ENCODE peak calls at places on chromosomes 16 and 17, in nine cellular contexts. Q is endothelial cell, S is kidney epithelial cell, X is AG09319, L is HL-60, A is astrocyte of the cerebellum, Y is neural progenitor cell, E is DND-41, K is fibroblast of mammary gland. Z is an unnamed sample.

GRCh38 chr17:1746975-1747543 is 4.4 kb downstream of the SERPINF2 start:
- DNase-seq in Q (peak), S (no peak), X (no peak), L (no peak), A (no peak), Y (no peak), E (no peak), K (peak), Z (no peak)

GRCh38 chr16:77467929-77468328 is 33.1 kb upstream of the ADAMTS18 start:
- DNase-seq in Q (no peak), S (no peak), X (no peak), L (no peak), A (no peak), Y (no peak), E (no peak), K (no peak), Z (no peak)

GRCh38 chr16:11624645-11625607 is 38.2 kb upstream of the LITAF start:
- DNase-seq in Q (no peak), S (no peak), X (no peak), L (no peak), A (no peak), Y (no peak), E (no peak), K (peak), Z (no peak)

GRCh38 chr17:2178798-2179505 is 124.0 kb downstream of the HIC1 start:
- DNase-seq in Q (no peak), S (no peak), X (no peak), L (no peak), A (no peak), Y (no peak), E (no peak), K (no peak), Z (no peak)

GRCh38 chr17:42748202-42748905 is 3.5 kb upstream of the EZH1 start:
- DNase-seq in Q (no peak), S (no peak), X (no peak), L (no peak), A (no peak), Y (no peak), E (no peak), K (no peak), Z (no peak)

GRCh38 chr16:3819741-3820724 is 60.5 kb downstream of the CREBBP start:
- DNase-seq in Q (no peak), S (peak), X (peak), L (no peak), A (peak), Y (no peak), E (peak), K (peak), Z (no peak)

GRCh38 chr17:49595980-49596379 is 20.3 kb downstream of the NXPH3 start:
- DNase-seq in Q (no peak), S (no peak), X (no peak), L (no peak), A (no peak), Y (no peak), E (no peak), K (no peak), Z (no peak)

GRCh38 chr17:42891539-42892152 is 9.0 kb upstream of the G6PC1 start:
- DNase-seq in Q (no peak), S (no peak), X (no peak), L (no peak), A (no peak), Y (peak), E (no peak), K (no peak), Z (no peak)

GRCh38 chr16:88383401-88384221 is 852 bp downstream of the ZNF469 start:
- DNase-seq in Q (no peak), S (no peak), X (peak), L (no peak), A (no peak), Y (peak), E (no peak), K (peak), Z (peak)

GRCh38 chr17:57924677-57925076 is 30.5 kb downstream of the CUEDC1 start:
- DNase-seq in Q (no peak), S (no peak), X (no peak), L (no peak), A (no peak), Y (no peak), E (no peak), K (no peak), Z (no peak)

GRCh38 chr16:2473999-2474876 is 689 bp upstream of the TBC1D24 start:
- DNase-seq in Q (peak), S (no peak), X (no peak), L (peak), A (no peak), Y (peak), E (peak), K (no peak), Z (peak)

GRCh38 chr16:89300976-89301360 is 83.5 kb downstream of the ZNF778 start:
- DNase-seq in Q (no peak), S (no peak), X (no peak), L (no peak), A (no peak), Y (no peak), E (no peak), K (no peak), Z (no peak)

GRCh38 chr16:19118938-19119431 is 5.2 kb downstream of the ITPRIPL2 start:
- DNase-seq in Q (no peak), S (peak), X (no peak), L (peak), A (peak), Y (no peak), E (no peak), K (peak), Z (no peak)

GRCh38 chr16:47037746-47038458 is 64.4 kb upstream of the DNAJA2 start:
- DNase-seq in Q (peak), S (no peak), X (peak), L (peak), A (peak), Y (peak), E (peak), K (peak), Z (peak)

GRCh38 chr17:49849711-49850610 is 2.1 kb upstream of the TAC4 start:
- DNase-seq in Q (no peak), S (no peak), X (no peak), L (no peak), A (no peak), Y (no peak), E (no peak), K (no peak), Z (no peak)

GRCh38 chr17:75771334-75772281 is 6.6 kb upstream of the GALK1 start:
- DNase-seq in Q (no peak), S (no peak), X (no peak), L (no peak), A (no peak), Y (no peak), E (no peak), K (peak), Z (no peak)

GRCh38 chr16:10937068-10937859 is 5.0 kb downstream of the DEXI start:
- DNase-seq in Q (no peak), S (no peak), X (no peak), L (no peak), A (no peak), Y (no peak), E (no peak), K (no peak), Z (no peak)

GRCh38 chr17:27607692-27608091 is 23.3 kb upstream of the LGALS9 start:
- DNase-seq in Q (no peak), S (no peak), X (no peak), L (no peak), A (no peak), Y (no peak), E (no peak), K (no peak), Z (no peak)

GRCh38 chr17:73480740-73481139 is 163.5 kb downstream of the SDK2 start:
- DNase-seq in Q (no peak), S (no peak), X (no peak), L (no peak), A (no peak), Y (no peak), E (no peak), K (no peak), Z (no peak)

GRCh38 chr17:68197091-68197996 is 50.5 kb upstream of the AMZ2 start:
- DNase-seq in Q (peak), S (no peak), X (no peak), L (no peak), A (no peak), Y (peak), E (no peak), K (no peak), Z (peak)

GRCh38 chr17:66485272-66485947 is 183.0 kb downstream of the PRKCA start:
- DNase-seq in Q (no peak), S (no peak), X (no peak), L (no peak), A (no peak), Y (no peak), E (no peak), K (no peak), Z (no peak)

GRCh38 chr17:29579866-29580771 is 9.3 kb downstream of the GIT1 start:
- DNase-seq in Q (peak), S (no peak), X (peak), L (peak), A (no peak), Y (peak), E (peak), K (peak), Z (peak)

GRCh38 chr17:17028059-17028877 is 14.0 kb upstream of the MPRIP start:
- DNase-seq in Q (no peak), S (peak), X (no peak), L (no peak), A (no peak), Y (peak), E (no peak), K (peak), Z (peak)

GRCh38 chr17:42971589-42971988 is 7.3 kb upstream of the AARSD1 start:
- DNase-seq in Q (no peak), S (no peak), X (no peak), L (no peak), A (no peak), Y (no peak), E (no peak), K (no peak), Z (no peak)

GRCh38 chr16:10123141-10123540 is 59.1 kb downstream of the GRIN2A start:
- DNase-seq in Q (no peak), S (no peak), X (no peak), L (no peak), A (no peak), Y (no peak), E (no peak), K (peak), Z (no peak)

GRCh38 chr17:31092475-31093064 is 2.2 kb upstream of the NF1 start:
- DNase-seq in Q (no peak), S (no peak), X (no peak), L (no peak), A (no peak), Y (no peak), E (no peak), K (no peak), Z (no peak)

GRCh38 chr16:73057369-73058210 is 9.7 kb upstream of the ZFHX3 start:
- DNase-seq in Q (peak), S (no peak), X (no peak), L (no peak), A (no peak), Y (peak), E (peak), K (no peak), Z (peak)

GRCh38 chr16:57609541-57610401 is 18.7 kb upstream of the ADGRG1 start:
- DNase-seq in Q (no peak), S (no peak), X (no peak), L (no peak), A (no peak), Y (no peak), E (peak), K (no peak), Z (no peak)

GRCh38 chr17:57868007-57868774 is 18.3 kb upstream of the MRPS23 start:
- DNase-seq in Q (no peak), S (no peak), X (peak), L (peak), A (peak), Y (peak), E (peak), K (peak), Z (peak)

DNA sequence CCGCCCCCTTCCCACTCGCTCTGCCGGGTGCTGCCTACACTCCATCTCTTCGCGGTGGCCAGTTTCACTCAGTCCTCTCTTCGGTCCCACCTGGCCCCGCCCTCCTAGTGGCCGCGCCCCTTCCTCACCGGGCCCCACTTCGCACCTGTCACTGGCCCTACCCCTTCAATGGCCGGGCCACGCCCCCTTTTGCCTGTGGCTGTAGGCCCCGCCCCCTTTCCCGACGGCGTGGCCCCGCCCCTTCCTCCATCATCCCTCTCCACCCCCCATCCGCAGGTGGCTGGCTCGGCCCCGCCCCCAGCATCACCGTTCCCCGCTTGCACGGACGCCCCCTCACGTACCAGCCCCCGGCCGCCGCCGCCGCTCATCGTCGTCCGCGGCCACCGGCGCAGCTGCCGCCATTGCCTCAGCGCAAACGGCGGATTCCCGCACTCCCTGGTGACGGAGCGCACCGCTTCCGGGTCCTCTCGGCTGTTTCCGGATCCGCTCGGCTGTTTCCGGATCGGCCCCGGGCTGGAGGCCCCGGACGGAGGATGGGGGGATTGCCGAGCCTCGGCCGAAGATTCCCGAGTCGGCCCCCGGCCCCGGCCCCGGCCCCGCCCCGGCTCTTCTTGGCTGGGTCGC is at the start of gene RABEP2:
- DNase-seq in Q (peak), S (no peak), X (peak), L (peak), A (peak), Y (peak), E (peak), K (peak), Z (peak)
- TF ChIP-seq CTCF in Q (no peak), S (no peak), X (no peak), L (no peak), A (no peak), Y (no peak), E (no peak), K (no peak), Z (no peak)

GRCh38 chr16:28193530-28194423 is 18.0 kb downstream of the XPO6 start:
- DNase-seq in Q (no peak), S (peak), X (peak), L (no peak), A (peak), Y (no peak), E (no peak), K (peak), Z (no peak)
- TF ChIP-seq CTCF in Q (no peak), S (no peak), X (no peak), L (no peak), A (no peak), Y (no peak), E (no peak), K (no peak), Z (no peak)

GRCh38 chr16:82801361-82801760 is 174.6 kb downstream of the CDH13 start:
- DNase-seq in Q (no peak), S (peak), X (no peak), L (no peak), A (no peak), Y (no peak), E (no peak), K (peak), Z (no peak)

GRCh38 chr16:82793550-82794244 is 166.9 kb downstream of the CDH13 start:
- DNase-seq in Q (no peak), S (no peak), X (no peak), L (no peak), A (no peak), Y (peak), E (no peak), K (peak), Z (no peak)

GRCh38 chr16:82792704-82793103 is 165.9 kb downstream of the CDH13 start:
- DNase-seq in Q (no peak), S (no peak), X (no peak), L (no peak), A (no peak), Y (no peak), E (no peak), K (no peak), Z (no peak)

GRCh38 chr16:82796047-82796446 is 169.3 kb downstream of the CDH13 start:
- DNase-seq in Q (no peak), S (no peak), X (no peak), L (no peak), A (no peak), Y (no peak), E (no peak), K (no peak), Z (no peak)
- TF ChIP-seq CTCF in Q (no peak), S (no peak), X (no peak), L (no peak), A (no peak), Y (peak), E (no peak), K (no peak), Z (no peak)

GRCh38 chr17:79188048-79188447 is 113.4 kb downstream of the ENGASE start:
- DNase-seq in Q (peak), S (no peak), X (no peak), L (no peak), A (no peak), Y (peak), E (no peak), K (no peak), Z (peak)
- TF ChIP-seq CTCF in Q (peak), S (peak), X (peak), L (peak), A (peak), Y (peak), E (peak), K (peak), Z (peak)

DNA sequence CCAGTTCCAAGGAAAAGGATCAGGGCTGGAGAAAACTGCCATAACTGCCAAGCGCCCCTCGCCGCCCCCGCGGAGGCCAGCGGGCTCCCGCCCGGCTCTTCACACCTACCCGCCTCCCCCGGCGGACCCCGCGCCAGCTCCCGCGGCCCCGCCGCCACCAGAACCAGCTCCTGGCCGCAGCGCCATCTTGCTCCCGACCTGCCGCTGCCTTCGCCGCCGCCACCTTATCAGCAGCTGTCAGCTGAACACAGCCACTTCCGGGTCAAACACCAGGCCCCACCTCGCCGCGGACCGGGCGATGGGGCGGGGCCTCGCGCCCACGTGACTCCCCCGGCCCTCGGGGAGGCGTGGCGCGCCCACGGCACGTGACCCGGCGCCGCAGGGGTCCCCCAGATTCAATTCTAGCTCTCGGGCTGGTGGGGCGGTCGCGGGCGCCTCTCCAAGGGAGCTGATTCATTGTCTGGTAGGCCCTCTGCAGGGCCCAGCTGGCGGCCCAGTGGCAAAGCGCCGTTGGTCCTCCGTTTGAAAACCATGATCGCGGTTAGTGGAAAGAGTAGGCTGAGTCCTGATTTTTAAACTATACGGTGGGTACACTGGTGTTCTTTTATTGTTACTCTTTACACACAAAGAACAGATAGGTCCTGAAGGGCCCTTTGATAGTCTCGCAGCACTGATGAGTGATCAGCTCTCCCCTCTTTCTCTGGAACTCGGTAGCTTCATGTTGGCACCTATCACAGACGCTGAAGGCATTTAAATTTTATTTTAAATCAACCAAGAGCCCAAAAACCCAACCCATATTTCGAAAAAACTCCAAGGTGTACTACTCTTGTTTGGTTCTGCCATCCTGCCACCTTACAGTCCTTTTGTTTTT is at the start of gene SYNRG:
- DNase-seq in Q (peak), S (peak), X (peak), L (peak), A (peak), Y (peak), E (peak), K (peak), Z (peak)
- TF ChIP-seq CTCF in Q (no peak), S (peak), X (peak), L (no peak), A (peak), Y (peak), E (peak), K (no peak), Z (peak)

GRCh38 chr17:72388765-72389473 is 268.1 kb downstream of the SOX9 start:
- DNase-seq in Q (no peak), S (no peak), X (no peak), L (no peak), A (no peak), Y (no peak), E (no peak), K (peak), Z (no peak)
- TF ChIP-seq CTCF in Q (no peak), S (peak), X (no peak), L (no peak), A (peak), Y (no peak), E (no peak), K (peak), Z (no peak)

DNA sequence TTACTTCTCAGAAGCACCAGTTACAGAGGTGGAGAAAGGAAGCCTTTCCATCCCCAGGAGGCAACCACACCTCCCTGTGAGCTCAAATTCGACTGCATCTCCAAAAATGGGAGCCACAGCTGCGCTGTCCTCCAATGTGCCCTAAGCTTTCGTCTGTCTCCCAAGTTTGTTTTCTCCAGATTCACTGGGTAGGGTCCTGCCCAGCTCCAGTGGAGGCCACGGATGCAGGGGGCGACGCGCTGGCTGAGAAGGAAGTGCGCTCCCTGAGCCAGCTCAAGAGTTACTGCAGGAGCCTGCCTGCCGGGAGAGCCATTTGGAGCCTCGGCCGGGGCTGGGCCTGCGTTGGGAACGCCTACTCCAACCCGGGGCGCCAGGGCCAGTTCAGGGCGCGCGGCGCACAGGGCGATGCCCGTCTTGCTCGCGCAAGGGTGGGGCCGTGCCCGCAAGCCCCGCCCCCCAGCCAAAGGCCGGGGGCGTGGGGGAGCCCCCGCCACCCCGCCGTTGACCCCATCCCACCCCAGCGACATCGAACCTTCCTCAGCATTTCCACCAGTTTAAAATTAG is 19.5 kb downstream of the SIAH1 start:
- DNase-seq in Q (peak), S (no peak), X (peak), L (peak), A (no peak), Y (peak), E (no peak), K (peak), Z (peak)
- TF ChIP-seq CTCF in Q (no peak), S (no peak), X (no peak), L (no peak), A (peak), Y (peak), E (no peak), K (no peak), Z (no peak)

DNA sequence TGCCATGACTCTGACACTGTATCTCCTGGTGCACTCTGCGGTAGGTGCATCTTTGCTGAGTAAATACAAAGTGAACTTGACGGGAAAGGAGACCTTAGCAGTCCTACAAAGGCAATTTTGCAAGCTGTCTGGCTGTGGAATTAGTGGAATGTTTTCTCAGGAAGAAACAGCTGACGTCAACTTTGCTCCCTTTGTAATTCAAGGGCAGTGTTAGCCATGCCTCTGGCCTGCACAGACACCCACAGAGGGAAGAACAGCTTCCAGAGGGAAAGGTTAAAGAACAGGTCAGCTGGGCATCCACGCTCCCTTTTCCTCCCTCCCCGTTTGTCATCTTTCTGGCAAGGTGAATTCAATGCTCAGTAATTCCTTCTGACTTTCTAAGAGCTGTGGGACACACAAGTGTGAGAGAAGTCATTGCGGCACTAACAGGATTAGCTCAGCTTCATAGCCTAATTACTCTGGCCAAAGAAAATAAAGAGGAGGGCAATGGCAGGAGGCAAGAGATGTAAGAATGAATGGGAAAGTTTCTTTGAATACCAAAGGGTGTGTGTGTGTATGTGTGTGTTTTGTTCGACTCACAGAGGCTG is 476.9 kb upstream of the GOT2 start:
- DNase-seq in Q (peak), S (peak), X (no peak), L (no peak), A (peak), Y (peak), E (no peak), K (peak), Z (no peak)
- TF ChIP-seq CTCF in Q (no peak), S (no peak), X (no peak), L (no peak), A (no peak), Y (no peak), E (no peak), K (no peak), Z (no peak)